ENCODE peak calls at places on chromosomes 16 and 17, in nine cellular contexts. X, G, C, L, Y, D, B, O and Q are unnamed samples.

GRCh38 chr16:9633844-9634243 is 542.4 kb downstream of the HAPSTR1 start:
- DNase-seq in X (no peak), G (no peak), C (no peak), L (no peak), Y (no peak), D (no peak), B (no peak), O (no peak), Q (no peak)

GRCh38 chr17:37643829-37644228 is 583 bp upstream of the DDX52 start:
- DNase-seq in X (no peak), G (peak), C (no peak), L (no peak), Y (no peak), D (no peak), B (no peak), O (peak), Q (no peak)

GRCh38 chr16:70162041-70162451 is 11.5 kb upstream of the CLEC18C start:
- DNase-seq in X (no peak), G (peak), C (no peak), L (no peak), Y (no peak), D (no peak), B (no peak), O (peak), Q (no peak)

GRCh38 chr17:2107506-2107905 is 52.6 kb downstream of the HIC1 start:
- DNase-seq in X (no peak), G (no peak), C (no peak), L (no peak), Y (no peak), D (no peak), B (no peak), O (no peak), Q (peak)

GRCh38 chr17:48123111-48123510 is 15.5 kb downstream of the SNX11 start:
- DNase-seq in X (no peak), G (no peak), C (no peak), L (no peak), Y (no peak), D (no peak), B (no peak), O (no peak), Q (peak)

GRCh38 chr17:68288375-68288774 is 2.6 kb downstream of the SLC16A6 start:
- DNase-seq in X (no peak), G (no peak), C (no peak), L (no peak), Y (no peak), D (no peak), B (no peak), O (no peak), Q (no peak)

GRCh38 chr17:7885357-7886226 is 3.0 kb upstream of the CHD3 start:
- DNase-seq in X (peak), G (peak), C (peak), L (peak), Y (peak), D (peak), B (peak), O (peak), Q (no peak)

GRCh38 chr16:55151901-55152300 is 172.1 kb upstream of the IRX6 start:
- DNase-seq in X (no peak), G (no peak), C (no peak), L (no peak), Y (no peak), D (no peak), B (no peak), O (no peak), Q (no peak)

GRCh38 chr16:31410082-31410481 is 16.9 kb downstream of the ITGAD start:
- DNase-seq in X (no peak), G (no peak), C (no peak), L (no peak), Y (no peak), D (no peak), B (no peak), O (no peak), Q (no peak)

GRCh38 chr17:28738680-28739384 is 5.0 kb upstream of the TRAF4 start:
- DNase-seq in X (no peak), G (no peak), C (no peak), L (no peak), Y (no peak), D (peak), B (no peak), O (no peak), Q (no peak)

GRCh38 chr17:35448214-35448898 is at the start of gene SLFN13:
- DNase-seq in X (peak), G (peak), C (peak), L (peak), Y (peak), D (peak), B (peak), O (peak), Q (peak)

GRCh38 chr17:81039854-81040758 is 5.2 kb downstream of the BAIAP2 start:
- DNase-seq in X (no peak), G (peak), C (no peak), L (no peak), Y (peak), D (no peak), B (no peak), O (no peak), Q (no peak)

GRCh38 chr17:781920-782731 is at the start of the genes GLOD4 and MRM3:
- DNase-seq in X (peak), G (peak), C (peak), L (peak), Y (peak), D (peak), B (peak), O (peak), Q (peak)

GRCh38 chr16:3094289-3095027 is 4.6 kb downstream of the ZSCAN10 start:
- DNase-seq in X (no peak), G (peak), C (no peak), L (peak), Y (peak), D (peak), B (no peak), O (peak), Q (no peak)

GRCh38 chr17:13415877-13416416 is 185.8 kb downstream of the HS3ST3A1 start:
- DNase-seq in X (no peak), G (peak), C (no peak), L (no peak), Y (no peak), D (no peak), B (peak), O (no peak), Q (no peak)

GRCh38 chr16:47916266-47916665 is 239.5 kb downstream of the ABCC12 start:
- DNase-seq in X (no peak), G (no peak), C (no peak), L (no peak), Y (no peak), D (no peak), B (no peak), O (no peak), Q (no peak)

GRCh38 chr17:16415031-16415924 is at the start of gene TRPV2:
- DNase-seq in X (peak), G (no peak), C (no peak), L (no peak), Y (no peak), D (peak), B (peak), O (peak), Q (no peak)

GRCh38 chr17:49565948-49566491 is 9.7 kb upstream of the NXPH3 start:
- DNase-seq in X (no peak), G (peak), C (no peak), L (peak), Y (peak), D (peak), B (peak), O (no peak), Q (no peak)

GRCh38 chr17:9729034-9729650 is 62.2 kb downstream of the DHRS7C start:
- DNase-seq in X (no peak), G (peak), C (no peak), L (peak), Y (peak), D (no peak), B (no peak), O (peak), Q (peak)

GRCh38 chr17:63477471-63478440 is 895 bp downstream of the ACE start:
- DNase-seq in X (no peak), G (no peak), C (no peak), L (peak), Y (peak), D (no peak), B (no peak), O (no peak), Q (no peak)

GRCh38 chr17:10920511-10920910 is 82.6 kb upstream of the PIRT start:
- DNase-seq in X (no peak), G (no peak), C (no peak), L (no peak), Y (no peak), D (no peak), B (no peak), O (no peak), Q (no peak)

GRCh38 chr16:31476305-31477219 is 4.6 kb downstream of the TGFB1I1 start:
- DNase-seq in X (peak), G (no peak), C (peak), L (no peak), Y (peak), D (peak), B (peak), O (peak), Q (no peak)

GRCh38 chr17:35536664-35537160 is 766 bp downstream of the SLFN12L start:
- DNase-seq in X (no peak), G (no peak), C (peak), L (no peak), Y (no peak), D (peak), B (no peak), O (no peak), Q (no peak)

GRCh38 chr16:10970065-10970464 is 25.7 kb downstream of the CLEC16A start:
- DNase-seq in X (no peak), G (peak), C (no peak), L (no peak), Y (no peak), D (no peak), B (no peak), O (no peak), Q (no peak)

GRCh38 chr17:81242421-81243332 is 3.6 kb downstream of the NDUFAF8 start:
- DNase-seq in X (no peak), G (no peak), C (no peak), L (no peak), Y (no peak), D (no peak), B (no peak), O (peak), Q (no peak)

GRCh38 chr17:19533718-19534561 is at the start of gene SLC47A1:
- DNase-seq in X (no peak), G (peak), C (peak), L (no peak), Y (peak), D (peak), B (peak), O (peak), Q (no peak)

GRCh38 chr17:77802811-77803220 is 155.7 kb upstream of the TNRC6C start:
- DNase-seq in X (no peak), G (peak), C (no peak), L (peak), Y (no peak), D (no peak), B (no peak), O (peak), Q (peak)

GRCh38 chr16:70724146-70725023 is 38.5 kb upstream of the MTSS2 start:
- DNase-seq in X (no peak), G (no peak), C (no peak), L (no peak), Y (no peak), D (no peak), B (no peak), O (no peak), Q (no peak)

GRCh38 chr16:56577300-56577625 is 12.1 kb upstream of the MT3 start:
- DNase-seq in X (no peak), G (no peak), C (no peak), L (no peak), Y (no peak), D (no peak), B (no peak), O (no peak), Q (no peak)

GRCh38 chr17:30363715-30364202 is 15.0 kb upstream of the CPD start:
- DNase-seq in X (peak), G (peak), C (peak), L (no peak), Y (peak), D (peak), B (peak), O (peak), Q (no peak)

GRCh38 chr17:74466111-74466784 is at the start of gene CD300A:
- DNase-seq in X (peak), G (no peak), C (no peak), L (no peak), Y (peak), D (peak), B (peak), O (no peak), Q (no peak)

GRCh38 chr16:64094992-64095579 is 1026.8 kb downstream of the CDH11 start:
- DNase-seq in X (no peak), G (no peak), C (no peak), L (no peak), Y (no peak), D (no peak), B (no peak), O (no peak), Q (no peak)

GRCh38 chr16:64773184-64773583 is 348.7 kb downstream of the CDH11 start:
- DNase-seq in X (no peak), G (no peak), C (no peak), L (no peak), Y (no peak), D (no peak), B (no peak), O (no peak), Q (no peak)

GRCh38 chr17:75093543-75094158 is 5.9 kb downstream of the SLC16A5 start:
- DNase-seq in X (no peak), G (no peak), C (no peak), L (no peak), Y (peak), D (no peak), B (no peak), O (no peak), Q (no peak)